ENCODE peak calls at places on chromosomes 2 and 18, in ten cellular contexts. K, M, E, S, V, B, Q, Z, Y and C are unnamed samples.

GRCh38 chr18:76488190-76488589 is 6.9 kb downstream of the ZNF516 start:
- DNase-seq in K (peak), M (no peak), E (no peak), S (no peak), V (peak), B (no peak), Q (no peak), Z (peak), Y (no peak), C (no peak)

GRCh38 chr18:48622911-48623431 is 84.1 kb downstream of the CTIF start:
- DNase-seq in K (no peak), M (no peak), E (peak), S (no peak), V (peak), B (no peak), Q (peak), Z (peak), Y (no peak), C (no peak)

GRCh38 chr2:46082531-46083485 is 214.4 kb upstream of the EPAS1 start:
- DNase-seq in K (peak), M (peak), E (no peak), S (peak), V (peak), B (no peak), Q (no peak), Z (no peak), Y (no peak), C (no peak)

GRCh38 chr2:71935291-71935848 is 212.3 kb downstream of the CYP26B1 start:
- DNase-seq in K (peak), M (no peak), E (no peak), S (peak), V (peak), B (peak), Q (no peak), Z (no peak), Y (no peak), C (no peak)

GRCh38 chr2:25250331-25251031 is 82.1 kb upstream of the POMC start:
- DNase-seq in K (peak), M (no peak), E (no peak), S (peak), V (no peak), B (no peak), Q (peak), Z (peak), Y (no peak), C (no peak)

GRCh38 chr2:28735511-28735910 is 16.1 kb upstream of the PPP1CB start:
- DNase-seq in K (no peak), M (no peak), E (no peak), S (no peak), V (no peak), B (no peak), Q (no peak), Z (no peak), Y (no peak), C (no peak)

GRCh38 chr2:157460897-157461296 is 17.0 kb upstream of the CYTIP start:
- DNase-seq in K (no peak), M (no peak), E (no peak), S (no peak), V (peak), B (no peak), Q (no peak), Z (no peak), Y (no peak), C (no peak)

GRCh38 chr2:234251326-234252271 is 201.1 kb downstream of the SPP2 start:
- DNase-seq in K (peak), M (no peak), E (no peak), S (no peak), V (peak), B (no peak), Q (peak), Z (no peak), Y (peak), C (peak)

GRCh38 chr18:42893991-42894390 is 221.5 kb downstream of the RIT2 start:
- DNase-seq in K (no peak), M (no peak), E (no peak), S (no peak), V (no peak), B (no peak), Q (no peak), Z (no peak), Y (no peak), C (no peak)

GRCh38 chr18:59706499-59706898 is 9.3 kb upstream of the CCBE1 start:
- DNase-seq in K (no peak), M (no peak), E (no peak), S (no peak), V (no peak), B (no peak), Q (no peak), Z (no peak), Y (no peak), C (no peak)

GRCh38 chr18:10659000-10659399 is 133.2 kb downstream of the NAPG start:
- DNase-seq in K (no peak), M (no peak), E (no peak), S (no peak), V (no peak), B (no peak), Q (no peak), Z (no peak), Y (no peak), C (no peak)

GRCh38 chr18:7684357-7684756 is 117.2 kb downstream of the PTPRM start:
- DNase-seq in K (no peak), M (no peak), E (no peak), S (no peak), V (no peak), B (no peak), Q (no peak), Z (no peak), Y (no peak), C (no peak)

GRCh38 chr2:37637122-37637875 is 34.1 kb downstream of the CDC42EP3 start:
- DNase-seq in K (no peak), M (no peak), E (no peak), S (no peak), V (no peak), B (no peak), Q (no peak), Z (no peak), Y (no peak), C (no peak)

GRCh38 chr18:67425724-67426123 is 90.8 kb downstream of the DSEL start:
- DNase-seq in K (peak), M (no peak), E (no peak), S (no peak), V (peak), B (no peak), Q (peak), Z (no peak), Y (peak), C (peak)

GRCh38 chr18:60485207-60485606 is 112.6 kb upstream of the MC4R start:
- DNase-seq in K (no peak), M (no peak), E (no peak), S (no peak), V (peak), B (no peak), Q (no peak), Z (no peak), Y (no peak), C (no peak)

GRCh38 chr2:229081411-229081810 is 189.7 kb downstream of the PID1 start:
- DNase-seq in K (peak), M (no peak), E (no peak), S (no peak), V (peak), B (no peak), Q (no peak), Z (peak), Y (no peak), C (no peak)

GRCh38 chr2:46861916-46862315 is 53.7 kb downstream of the MCFD2 start:
- DNase-seq in K (no peak), M (no peak), E (no peak), S (no peak), V (peak), B (no peak), Q (no peak), Z (no peak), Y (no peak), C (no peak)

GRCh38 chr2:68250196-68250595 is 2.1 kb downstream of the PPP3R1 start:
- DNase-seq in K (no peak), M (no peak), E (peak), S (no peak), V (no peak), B (no peak), Q (no peak), Z (no peak), Y (no peak), C (no peak)

GRCh38 chr2:148301362-148301761 is 280.5 kb downstream of the MBD5 start:
- DNase-seq in K (no peak), M (no peak), E (no peak), S (no peak), V (no peak), B (no peak), Q (no peak), Z (no peak), Y (no peak), C (no peak)

GRCh38 chr18:61001138-61001537 is 332.1 kb upstream of the CDH20 start:
- DNase-seq in K (peak), M (no peak), E (no peak), S (no peak), V (no peak), B (no peak), Q (peak), Z (no peak), Y (no peak), C (no peak)

GRCh38 chr2:233838251-233838650 is 16.1 kb downstream of the HJURP start:
- DNase-seq in K (no peak), M (no peak), E (no peak), S (no peak), V (no peak), B (peak), Q (no peak), Z (no peak), Y (no peak), C (no peak)

GRCh38 chr18:43893001-43893637 is 615.8 kb upstream of the SYT4 start:
- DNase-seq in K (peak), M (no peak), E (no peak), S (no peak), V (peak), B (no peak), Q (peak), Z (no peak), Y (no peak), C (peak)

GRCh38 chr2:104930739-104931138 is 76.8 kb downstream of the POU3F3 start:
- DNase-seq in K (no peak), M (no peak), E (no peak), S (no peak), V (no peak), B (no peak), Q (no peak), Z (no peak), Y (no peak), C (no peak)

GRCh38 chr2:393711-394696 is 106.1 kb upstream of the ALKAL2 start:
- DNase-seq in K (peak), M (no peak), E (no peak), S (no peak), V (no peak), B (no peak), Q (peak), Z (peak), Y (no peak), C (peak)

GRCh38 chr2:8692783-8693768 is 11.2 kb downstream of the ID2 start:
- DNase-seq in K (no peak), M (no peak), E (peak), S (no peak), V (no peak), B (no peak), Q (no peak), Z (peak), Y (peak), C (no peak)

GRCh38 chr2:240595381-240596079 is 9.0 kb downstream of the CAPN10 start:
- DNase-seq in K (no peak), M (no peak), E (peak), S (peak), V (no peak), B (no peak), Q (no peak), Z (peak), Y (peak), C (no peak)

GRCh38 chr2:121375621-121376159 is 90.7 kb upstream of the TFCP2L1 start:
- DNase-seq in K (no peak), M (no peak), E (no peak), S (no peak), V (peak), B (no peak), Q (no peak), Z (no peak), Y (no peak), C (no peak)

GRCh38 chr2:158722266-158723105 is 72.6 kb upstream of the DAPL1 start:
- DNase-seq in K (no peak), M (no peak), E (no peak), S (no peak), V (no peak), B (no peak), Q (peak), Z (no peak), Y (no peak), C (no peak)

GRCh38 chr2:182165196-182165595 is 179.5 kb downstream of the PPP1R1C start:
- DNase-seq in K (no peak), M (no peak), E (no peak), S (no peak), V (no peak), B (no peak), Q (peak), Z (no peak), Y (no peak), C (no peak)

GRCh38 chr2:204561771-204562170 is 16.5 kb downstream of the PARD3B start:
- DNase-seq in K (no peak), M (no peak), E (no peak), S (no peak), V (no peak), B (no peak), Q (no peak), Z (no peak), Y (no peak), C (no peak)

GRCh38 chr2:9112079-9112721 is 94.4 kb upstream of the ASAP2 start:
- DNase-seq in K (peak), M (no peak), E (no peak), S (peak), V (peak), B (peak), Q (peak), Z (no peak), Y (peak), C (no peak)

GRCh38 chr2:133843551-133843950 is 275.3 kb upstream of the NCKAP5 start:
- DNase-seq in K (no peak), M (no peak), E (no peak), S (no peak), V (no peak), B (peak), Q (peak), Z (no peak), Y (no peak), C (no peak)

GRCh38 chr2:227816507-227817274 is 3.0 kb downstream of the CCL20 start:
- DNase-seq in K (no peak), M (no peak), E (no peak), S (no peak), V (peak), B (no peak), Q (no peak), Z (no peak), Y (no peak), C (no peak)

GRCh38 chr2:21772624-21773023 is 648.9 kb downstream of the TDRD15 start:
- DNase-seq in K (peak), M (no peak), E (no peak), S (no peak), V (no peak), B (no peak), Q (no peak), Z (no peak), Y (no peak), C (no peak)

GRCh38 chr2:40352321-40353099 is 99.4 kb downstream of the SLC8A1 start:
- DNase-seq in K (no peak), M (no peak), E (no peak), S (no peak), V (peak), B (no peak), Q (peak), Z (no peak), Y (no peak), C (no peak)

DNA sequence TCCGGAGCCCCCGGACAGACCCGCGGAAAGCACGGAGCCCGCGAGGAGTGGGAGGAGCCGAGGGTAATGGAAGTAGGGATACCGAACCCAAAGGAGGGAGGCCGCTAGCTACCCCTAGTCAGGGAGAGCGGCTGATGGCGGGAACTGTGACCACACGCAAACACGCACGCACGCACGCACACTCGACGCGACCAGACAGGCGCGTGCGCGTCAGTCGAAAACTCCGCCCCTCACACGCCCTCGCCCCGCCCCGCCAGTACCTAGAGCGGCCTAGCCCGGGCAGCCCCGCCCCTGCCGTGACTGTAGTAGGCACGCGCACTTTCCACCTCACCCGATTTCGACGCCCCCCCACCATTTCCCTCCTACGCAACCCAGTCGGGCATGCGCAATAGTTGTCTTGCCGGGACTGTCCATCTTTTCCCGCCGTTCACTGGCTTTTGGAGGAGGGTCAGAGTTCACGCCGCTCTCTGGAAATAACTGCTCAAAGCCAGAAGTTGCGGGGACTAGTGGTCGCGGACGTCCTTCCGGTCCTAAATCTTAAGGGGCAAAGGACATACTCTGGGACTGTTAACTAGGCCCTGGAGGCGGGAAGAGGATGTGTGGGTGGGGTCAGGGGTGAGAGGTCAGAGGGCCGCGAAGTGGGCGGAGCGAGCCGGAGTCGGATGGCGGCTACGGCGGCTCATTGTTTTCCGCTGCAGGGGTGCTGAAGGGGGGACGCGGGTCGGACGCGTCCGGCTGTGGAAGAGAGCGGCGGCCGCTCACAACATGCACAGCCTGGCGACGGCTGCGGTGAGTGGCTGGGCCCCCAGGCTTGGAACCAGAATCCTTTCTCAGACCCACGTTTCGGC is at the start of the genes CNOT9 and USP37:
- DNase-seq in K (peak), M (peak), E (peak), S (peak), V (peak), B (peak), Q (peak), Z (peak), Y (peak), C (peak)
- TF ChIP-seq CTCF in K (no peak), M (no peak), E (no peak), S (no peak), V (no peak), B (no peak), Q (no peak), Z (no peak), Y (no peak), C (no peak)

GRCh38 chr2:83873110-83873509 is 586.0 kb downstream of the SUCLG1 start:
- DNase-seq in K (no peak), M (no peak), E (no peak), S (no peak), V (no peak), B (no peak), Q (no peak), Z (no peak), Y (no peak), C (no peak)

GRCh38 chr2:83874066-83874465 is 585.0 kb downstream of the SUCLG1 start:
- DNase-seq in K (no peak), M (no peak), E (no peak), S (no peak), V (no peak), B (no peak), Q (no peak), Z (no peak), Y (no peak), C (no peak)

GRCh38 chr2:83879127-83879526 is 580.0 kb downstream of the SUCLG1 start:
- DNase-seq in K (no peak), M (no peak), E (no peak), S (no peak), V (no peak), B (no peak), Q (no peak), Z (no peak), Y (no peak), C (no peak)

DNA sequence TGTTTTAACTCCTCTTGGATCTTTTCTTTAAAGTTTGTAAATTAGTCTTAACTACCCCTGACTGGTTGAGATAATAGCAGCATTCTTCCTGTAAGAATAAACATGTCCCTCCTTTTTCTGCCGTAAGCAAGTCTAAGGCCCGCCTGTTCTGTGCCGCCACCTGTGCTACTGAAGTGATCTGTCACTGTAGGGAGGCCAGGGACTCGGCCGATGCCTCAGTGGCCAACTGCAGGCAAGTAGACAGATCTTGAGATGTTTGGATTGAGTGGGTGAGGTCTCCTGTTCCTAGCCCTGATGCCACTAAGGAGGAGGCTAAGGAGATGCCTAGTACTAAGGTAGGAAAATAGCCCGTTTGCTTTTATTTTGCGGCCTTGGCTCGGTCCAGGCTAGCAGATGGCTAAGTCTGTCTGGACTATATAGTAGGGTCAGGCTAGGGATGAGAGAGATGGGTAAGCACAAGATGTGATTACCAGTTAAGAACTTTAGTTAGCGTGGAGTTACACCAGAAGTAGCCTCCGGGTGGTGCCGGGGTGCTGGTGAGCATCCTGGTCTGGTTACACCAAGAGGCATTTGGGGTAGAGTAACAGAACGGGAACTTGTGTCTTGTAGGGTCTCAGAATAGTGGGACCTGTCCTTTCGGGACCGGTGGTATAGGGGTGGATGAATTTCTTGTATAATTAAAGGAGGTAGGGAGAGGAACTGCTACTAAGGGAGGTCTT is 584.2 kb downstream of the SUCLG1 start:
- DNase-seq in K (no peak), M (no peak), E (no peak), S (no peak), V (no peak), B (no peak), Q (no peak), Z (peak), Y (no peak), C (no peak)
- H3K4me3 ChIP-seq in K (no peak), M (no peak), E (no peak), S (no peak), V (no peak), B (no peak), Q (no peak), Z (no peak), Y (no peak), C (no peak)

GRCh38 chr2:69767034-69767433 is 25.1 kb downstream of the ANXA4 start:
- DNase-seq in K (peak), M (no peak), E (no peak), S (no peak), V (peak), B (no peak), Q (no peak), Z (no peak), Y (no peak), C (no peak)
- TF ChIP-seq CTCF in K (peak), M (no peak), E (no peak), S (no peak), V (peak), B (no peak), Q (no peak), Z (peak), Y (no peak), C (no peak)

DNA sequence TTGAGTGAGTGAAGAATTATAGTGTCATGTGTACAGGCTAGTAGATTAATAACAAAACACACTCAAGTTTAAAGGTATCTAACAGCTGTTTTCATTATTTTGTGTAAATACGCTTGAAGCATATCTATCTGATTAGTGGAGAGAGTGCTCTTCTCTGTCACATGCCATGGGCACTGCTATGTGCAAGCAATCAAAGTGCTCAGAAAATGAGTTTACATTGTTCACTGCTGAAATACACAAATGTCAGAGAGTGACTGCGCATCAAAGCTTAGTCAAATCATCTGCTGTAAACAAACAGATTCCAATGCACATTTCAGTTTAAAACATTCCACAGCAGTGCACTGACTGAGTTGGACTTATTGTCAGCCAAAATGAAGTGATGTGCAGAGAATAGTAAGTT is 423.4 kb downstream of the ZEB2 start:
- DNase-seq in K (peak), M (no peak), E (no peak), S (no peak), V (no peak), B (no peak), Q (no peak), Z (no peak), Y (no peak), C (no peak)
- H3K4me3 ChIP-seq in K (no peak), M (no peak), E (no peak), S (no peak), V (no peak), B (no peak), Q (no peak), Z (no peak), Y (no peak), C (no peak)

GRCh38 chr2:118269408-118270051 is 181.3 kb downstream of the INSIG2 start:
- DNase-seq in K (no peak), M (no peak), E (no peak), S (no peak), V (no peak), B (no peak), Q (peak), Z (peak), Y (no peak), C (no peak)
- TF ChIP-seq CTCF in K (no peak), M (no peak), E (peak), S (no peak), V (no peak), B (no peak), Q (peak), Z (peak), Y (no peak), C (peak)

GRCh38 chr2:161586517-161587167 is 37.6 kb upstream of the SLC4A10 start:
- DNase-seq in K (peak), M (no peak), E (peak), S (no peak), V (peak), B (no peak), Q (peak), Z (peak), Y (peak), C (no peak)
- H3K4me3 ChIP-seq in K (no peak), M (no peak), E (no peak), S (no peak), V (no peak), B (no peak), Q (no peak), Z (no peak), Y (no peak), C (no peak)

GRCh38 chr18:22339913-22340312 is 77.8 kb downstream of the CTAGE1 start:
- DNase-seq in K (no peak), M (no peak), E (no peak), S (no peak), V (no peak), B (no peak), Q (no peak), Z (no peak), Y (no peak), C (no peak)
- TF ChIP-seq CTCF in K (no peak), M (no peak), E (no peak), S (no peak), V (no peak), B (no peak), Q (no peak), Z (no peak), Y (no peak), C (no peak)